ENCODE peak calls at places on chromosomes 3 and 15, in four cellular contexts. One of them, this sample, is unnamed.

GRCh38 chr3:142680710-142681109 is 43.1 kb upstream of the TRPC1 start:
- DNase-seq in coronary artery: no peak
- DNase-seq in neural progenitor cell: no peak
- DNase-seq in HL-60: no peak
- DNase-seq in this sample: no peak

GRCh38 chr15:50798684-50799083 is 33.2 kb upstream of the SPPL2A start:
- DNase-seq in coronary artery: no peak
- DNase-seq in neural progenitor cell: no peak
- DNase-seq in HL-60: no peak
- DNase-seq in this sample: no peak

GRCh38 chr15:38627684-38628277 is 63.2 kb upstream of the RASGRP1 start:
- DNase-seq in coronary artery: no peak
- DNase-seq in neural progenitor cell: no peak
- DNase-seq in HL-60: no peak
- DNase-seq in this sample: no peak

GRCh38 chr15:68370768-68371151 is 61.2 kb downstream of the ITGA11 start:
- DNase-seq in coronary artery: no peak
- DNase-seq in neural progenitor cell: no peak
- DNase-seq in HL-60: no peak
- DNase-seq in this sample: no peak

GRCh38 chr3:77684115-77684514 is 644.2 kb downstream of the ROBO2 start:
- DNase-seq in coronary artery: no peak
- DNase-seq in neural progenitor cell: no peak
- DNase-seq in HL-60: no peak
- DNase-seq in this sample: no peak

GRCh38 chr3:169207089-169207488 is 456.4 kb downstream of the MECOM start:
- DNase-seq in coronary artery: no peak
- DNase-seq in neural progenitor cell: no peak
- DNase-seq in HL-60: no peak
- DNase-seq in this sample: no peak

GRCh38 chr15:31360843-31361763 is 34.5 kb downstream of the KLF13 start:
- DNase-seq in coronary artery: no peak
- DNase-seq in neural progenitor cell: peak
- DNase-seq in HL-60: peak
- DNase-seq in this sample: no peak

GRCh38 chr15:67146214-67146613 is 80.8 kb downstream of the SMAD3 start:
- DNase-seq in coronary artery: no peak
- DNase-seq in neural progenitor cell: no peak
- DNase-seq in HL-60: no peak
- DNase-seq in this sample: no peak

GRCh38 chr3:115615001-115615447 is 8.3 kb upstream of the GAP43 start:
- DNase-seq in coronary artery: no peak
- DNase-seq in neural progenitor cell: peak
- DNase-seq in HL-60: no peak
- DNase-seq in this sample: no peak

GRCh38 chr15:66862111-66862815 is 160.2 kb downstream of the SMAD6 start:
- DNase-seq in coronary artery: peak
- DNase-seq in neural progenitor cell: no peak
- DNase-seq in HL-60: no peak
- DNase-seq in this sample: peak

GRCh38 chr15:70562906-70563305 is 200.5 kb downstream of the UACA start:
- DNase-seq in coronary artery: peak
- DNase-seq in neural progenitor cell: no peak
- DNase-seq in HL-60: no peak
- DNase-seq in this sample: no peak

GRCh38 chr15:45199136-45199810 is 11.5 kb upstream of the SHF start:
- DNase-seq in coronary artery: no peak
- DNase-seq in neural progenitor cell: peak
- DNase-seq in HL-60: no peak
- DNase-seq in this sample: no peak

GRCh38 chr3:69180869-69181591 is 58.6 kb upstream of the LMOD3 start:
- DNase-seq in coronary artery: no peak
- DNase-seq in neural progenitor cell: no peak
- DNase-seq in HL-60: no peak
- DNase-seq in this sample: no peak

GRCh38 chr3:141625506-141625905 is 112.6 kb upstream of the RNF7 start:
- DNase-seq in coronary artery: no peak
- DNase-seq in neural progenitor cell: no peak
- DNase-seq in HL-60: no peak
- DNase-seq in this sample: no peak

GRCh38 chr15:79329186-79329611 is 18.3 kb downstream of the TMED3 start:
- DNase-seq in coronary artery: no peak
- DNase-seq in neural progenitor cell: no peak
- DNase-seq in HL-60: no peak
- DNase-seq in this sample: no peak

DNA sequence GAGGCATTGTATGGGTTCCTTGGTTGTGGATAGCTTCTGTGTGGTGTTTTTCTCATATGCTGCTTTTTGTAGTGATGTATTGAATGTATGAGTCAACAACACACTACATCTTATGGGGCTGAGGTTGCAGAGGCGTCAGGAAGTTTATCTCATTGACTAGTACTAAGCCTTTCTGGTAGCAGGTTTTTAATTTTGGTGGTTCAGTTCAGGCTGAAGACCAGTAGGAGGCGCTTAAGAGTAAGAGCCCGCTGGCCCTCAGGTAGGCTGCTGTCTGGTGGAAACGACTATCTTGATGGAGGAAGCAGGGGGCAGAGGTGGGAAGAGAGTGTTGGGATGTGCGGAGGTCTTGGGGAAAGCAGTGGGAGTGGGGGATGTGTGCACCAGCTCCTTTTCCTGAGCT is 62.4 kb downstream of the RTP4 start:
- DNase-seq in coronary artery: no peak
- DNase-seq in neural progenitor cell: no peak
- DNase-seq in HL-60: no peak
- DNase-seq in this sample: no peak
- TF ChIP-seq CTCF in coronary artery: no peak
- TF ChIP-seq CTCF in neural progenitor cell: peak
- TF ChIP-seq CTCF in HL-60: no peak
- TF ChIP-seq CTCF in this sample: no peak

GRCh38 chr3:161415506-161416231 is 44.4 kb upstream of the SPTSSB start:
- DNase-seq in coronary artery: no peak
- DNase-seq in neural progenitor cell: no peak
- DNase-seq in HL-60: no peak
- DNase-seq in this sample: no peak

GRCh38 chr3:161414907-161415306 is 43.6 kb upstream of the SPTSSB start:
- DNase-seq in coronary artery: no peak
- DNase-seq in neural progenitor cell: no peak
- DNase-seq in HL-60: no peak
- DNase-seq in this sample: no peak

GRCh38 chr3:161412117-161412516 is 40.8 kb upstream of the SPTSSB start:
- DNase-seq in coronary artery: no peak
- DNase-seq in neural progenitor cell: no peak
- DNase-seq in HL-60: no peak
- DNase-seq in this sample: no peak

GRCh38 chr3:161413855-161414210 is 42.5 kb upstream of the SPTSSB start:
- DNase-seq in coronary artery: no peak
- DNase-seq in neural progenitor cell: no peak
- DNase-seq in HL-60: no peak
- DNase-seq in this sample: no peak

GRCh38 chr3:161413127-161413854 is 42.0 kb upstream of the SPTSSB start:
- DNase-seq in coronary artery: no peak
- DNase-seq in neural progenitor cell: no peak
- DNase-seq in HL-60: no peak
- DNase-seq in this sample: no peak
- TF ChIP-seq CTCF in coronary artery: no peak
- TF ChIP-seq CTCF in neural progenitor cell: no peak
- TF ChIP-seq CTCF in HL-60: no peak
- TF ChIP-seq CTCF in this sample: no peak

GRCh38 chr3:138331143-138331894 is 1.7 kb upstream of the NME9 start:
- DNase-seq in coronary artery: no peak
- DNase-seq in neural progenitor cell: no peak
- DNase-seq in HL-60: no peak
- DNase-seq in this sample: no peak
- TF ChIP-seq CTCF in coronary artery: no peak
- TF ChIP-seq CTCF in neural progenitor cell: no peak
- TF ChIP-seq CTCF in HL-60: no peak
- TF ChIP-seq CTCF in this sample: peak

GRCh38 chr3:82130056-82130455 is 368.6 kb upstream of the GBE1 start:
- DNase-seq in coronary artery: no peak
- DNase-seq in neural progenitor cell: no peak
- DNase-seq in HL-60: peak
- DNase-seq in this sample: no peak
- TF ChIP-seq CTCF in coronary artery: no peak
- TF ChIP-seq CTCF in neural progenitor cell: no peak
- TF ChIP-seq CTCF in HL-60: no peak
- TF ChIP-seq CTCF in this sample: no peak

GRCh38 chr3:147945968-147946519 is 536.9 kb downstream of the ZIC1 start:
- DNase-seq in coronary artery: no peak
- DNase-seq in neural progenitor cell: peak
- DNase-seq in HL-60: no peak
- DNase-seq in this sample: no peak
- TF ChIP-seq CTCF in coronary artery: peak
- TF ChIP-seq CTCF in neural progenitor cell: peak
- TF ChIP-seq CTCF in HL-60: no peak
- TF ChIP-seq CTCF in this sample: peak

GRCh38 chr15:40272713-40273056 is 10.2 kb downstream of the ANKRD63 start:
- DNase-seq in coronary artery: no peak
- DNase-seq in neural progenitor cell: no peak
- DNase-seq in HL-60: no peak
- DNase-seq in this sample: no peak
- TF ChIP-seq CTCF in coronary artery: no peak
- TF ChIP-seq CTCF in neural progenitor cell: no peak
- TF ChIP-seq CTCF in HL-60: no peak
- TF ChIP-seq CTCF in this sample: no peak